ENCODE peak calls at places on chromosomes 5 and 9, in nine cellular contexts. Q is stomach, K is esophagus squamous epithelium, G is spleen, P is uterus, I is IMR-90, U is body of pancreas, E is HCT116, A is upper lobe of left lung. S is an unnamed sample.

GRCh38 chr5:145829708-145830361 is 5.3 kb downstream of the PRELID2 start:
- DNase-seq in P (no peak), A (no peak), Q (no peak), I (no peak), K (no peak), G (no peak), E (no peak), U (peak), S (no peak)

GRCh38 chr9:135582966-135583685 is 21.6 kb downstream of the PAEP start:
- DNase-seq in Q (peak), A (no peak), U (no peak), I (no peak), G (peak), E (no peak), K (no peak), P (no peak), S (no peak)

GRCh38 chr9:136840877-136841645 is 1.2 kb upstream of the AJM1 start:
- DNase-seq in G (no peak), U (peak), A (peak), I (peak), P (no peak), E (no peak), Q (peak), K (no peak), S (peak)

GRCh38 chr9:116288658-116289057 is 135.1 kb downstream of the PAPPA start:
- DNase-seq in K (no peak), P (no peak), I (peak), Q (no peak), E (no peak), U (no peak), A (no peak), G (no peak), S (no peak)

GRCh38 chr5:37638897-37639296 is 200.9 kb downstream of the GDNF start:
- DNase-seq in E (no peak), I (peak), U (no peak), G (no peak), Q (no peak), K (no peak), P (no peak), A (no peak), S (no peak)

GRCh38 chr5:98936948-98937715 is 8.3 kb upstream of the CHD1 start:
- DNase-seq in E (no peak), I (no peak), P (no peak), U (no peak), G (no peak), Q (no peak), A (no peak), K (no peak), S (no peak)

GRCh38 chr5:148998174-148998797 is 64.6 kb downstream of the SH3TC2 start:
- DNase-seq in A (no peak), U (peak), P (no peak), E (peak), Q (no peak), K (no peak), I (peak), G (no peak), S (no peak)

GRCh38 chr5:57895766-57896165 is 413.2 kb upstream of the ACTBL2 start:
- DNase-seq in Q (no peak), K (no peak), I (peak), P (no peak), G (no peak), U (no peak), E (no peak), A (no peak), S (no peak)

GRCh38 chr5:43034591-43034968 is 5.5 kb downstream of the ANXA2R start:
- DNase-seq in G (no peak), I (peak), U (no peak), K (no peak), Q (no peak), P (no peak), E (no peak), A (no peak), S (no peak)

GRCh38 chr5:62256161-62257017 is 49.6 kb upstream of the KIF2A start:
- DNase-seq in K (no peak), U (peak), E (no peak), P (no peak), I (no peak), G (no peak), Q (no peak), A (no peak), S (no peak)

GRCh38 chr5:130549884-130550552 is 615.0 kb downstream of the HINT1 start:
- DNase-seq in Q (no peak), K (no peak), G (no peak), I (no peak), U (peak), A (no peak), P (peak), E (peak), S (no peak)

GRCh38 chr5:6143523-6143922 is 234.8 kb downstream of the MED10 start:
- DNase-seq in G (no peak), I (no peak), Q (no peak), K (no peak), P (no peak), U (no peak), A (no peak), E (no peak), S (no peak)

GRCh38 chr5:177593511-177593910 is 1.5 kb downstream of the TMED9 start:
- DNase-seq in K (no peak), P (no peak), E (no peak), U (no peak), Q (no peak), A (no peak), G (peak), I (no peak), S (no peak)

GRCh38 chr9:69036319-69036718 is 767 bp downstream of the FXN start:
- DNase-seq in Q (no peak), P (no peak), A (no peak), K (no peak), U (peak), I (peak), E (no peak), G (no peak), S (peak)

GRCh38 chr5:140311011-140311467 is 8.1 kb upstream of the PFDN1 start:
- DNase-seq in A (no peak), I (peak), E (no peak), P (no peak), U (no peak), Q (no peak), G (no peak), K (no peak), S (no peak)

GRCh38 chr5:178137991-178138390 is 7.2 kb downstream of the RMND5B start:
- DNase-seq in K (no peak), I (no peak), A (peak), P (no peak), E (no peak), G (no peak), Q (no peak), U (no peak), S (no peak)

GRCh38 chr5:37722236-37723146 is 117.3 kb downstream of the GDNF start:
- DNase-seq in G (no peak), A (no peak), I (peak), E (peak), U (no peak), K (no peak), Q (no peak), P (no peak), S (no peak)

GRCh38 chr5:159953609-159954008 is 37.3 kb downstream of the ADRA1B start:
- DNase-seq in K (no peak), E (no peak), U (no peak), A (no peak), G (no peak), I (no peak), P (no peak), Q (no peak), S (no peak)

GRCh38 chr5:6435356-6435755 is 13.3 kb upstream of the UBE2QL1 start:
- DNase-seq in A (no peak), E (peak), U (no peak), Q (no peak), I (no peak), K (no peak), G (no peak), P (no peak), S (no peak)

GRCh38 chr5:176578391-176578808 is 29.3 kb downstream of the CDHR2 start:
- DNase-seq in E (peak), A (no peak), P (peak), Q (peak), K (no peak), I (peak), G (no peak), U (peak), S (peak)

GRCh38 chr5:113378081-113378480 is 56.7 kb downstream of the TSSK1B start:
- DNase-seq in U (no peak), K (no peak), E (no peak), I (no peak), A (no peak), Q (no peak), G (no peak), P (no peak), S (no peak)

GRCh38 chr9:100455470-100455869 is 17.5 kb upstream of the TMEFF1 start:
- DNase-seq in K (no peak), A (no peak), E (no peak), U (no peak), I (peak), Q (no peak), G (no peak), P (no peak), S (no peak)

GRCh38 chr5:16539169-16539666 is 73.6 kb upstream of the ZNF622 start:
- DNase-seq in Q (peak), G (no peak), I (peak), K (no peak), U (peak), E (no peak), P (peak), A (peak), S (peak)

GRCh38 chr5:152470167-152470566 is 65.1 kb upstream of the NMUR2 start:
- DNase-seq in E (no peak), U (no peak), Q (no peak), P (no peak), K (no peak), I (no peak), G (no peak), A (no peak), S (no peak)

GRCh38 chr9:111902396-111903147 is 6.0 kb downstream of the UGCG start:
- DNase-seq in P (no peak), E (no peak), A (no peak), G (no peak), Q (no peak), I (peak), U (no peak), K (no peak), S (no peak)

GRCh38 chr5:160787247-160787646 is 64.8 kb downstream of the ATP10B start:
- DNase-seq in K (no peak), Q (peak), U (peak), I (no peak), G (no peak), P (no peak), A (no peak), E (no peak), S (peak)

GRCh38 chr5:151008906-151009305 is 11.5 kb upstream of the GPX3 start:
- DNase-seq in P (no peak), Q (no peak), A (no peak), K (no peak), I (no peak), G (no peak), E (no peak), U (no peak), S (no peak)

GRCh38 chr9:33117306-33117705 is 40.8 kb upstream of the SMU1 start:
- DNase-seq in G (no peak), Q (no peak), A (no peak), K (no peak), I (no peak), U (no peak), P (no peak), E (no peak), S (no peak)

GRCh38 chr5:140043508-140043872 is 391 bp upstream of the NRG2 start:
- DNase-seq in E (no peak), K (no peak), G (no peak), A (no peak), U (peak), I (no peak), Q (no peak), P (no peak), S (no peak)

GRCh38 chr5:150642991-150643710 is 2.7 kb downstream of the SYNPO start:
- DNase-seq in P (no peak), I (no peak), Q (no peak), K (no peak), G (no peak), E (no peak), A (no peak), U (no peak), S (no peak)

GRCh38 chr5:74538206-74538661 is 102.3 kb downstream of the ENC1 start:
- DNase-seq in G (peak), E (no peak), Q (no peak), P (peak), I (peak), A (no peak), K (no peak), U (peak), S (peak)

GRCh38 chr5:122517091-122517490 is 205.1 kb downstream of the SNCAIP start:
- DNase-seq in A (no peak), U (no peak), K (no peak), E (no peak), G (no peak), P (no peak), Q (no peak), I (no peak), S (no peak)
- TF ChIP-seq POLR2A in A (no peak), U (no peak), K (no peak), E (no peak), G (no peak), P (no peak), Q (no peak), I (no peak), S (no peak)

GRCh38 chr5:134758504-134759341 is at the start of gene DDX46:
- DNase-seq in U (peak), K (peak), G (peak), Q (peak), I (peak), A (peak), E (peak), P (peak), S (peak)
- TF ChIP-seq POLR2A in U (peak), K (no peak), G (no peak), Q (no peak), I (peak), A (peak), E (peak), P (peak), S (peak)

DNA sequence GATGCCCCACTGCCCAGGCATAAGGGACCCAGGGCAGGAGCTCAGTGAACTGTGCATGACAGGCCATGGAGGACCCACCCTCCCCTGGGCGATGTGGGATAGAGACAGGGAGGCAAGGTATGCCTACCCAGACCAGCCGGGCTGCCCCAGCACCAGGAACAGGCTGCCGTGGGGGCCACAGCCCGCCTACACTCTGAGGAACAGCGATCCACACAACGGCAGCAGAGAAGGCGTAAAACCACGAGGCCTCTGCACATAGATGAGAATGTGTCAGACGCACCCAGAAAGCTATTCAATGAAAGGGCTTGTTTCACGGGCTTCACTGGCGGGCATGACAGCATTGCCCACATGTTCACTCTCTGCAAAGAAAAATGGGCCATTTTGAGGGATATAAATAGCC is 49.5 kb downstream of the SEMA4D start:
- DNase-seq in K (no peak), A (peak), P (no peak), E (no peak), I (no peak), G (peak), Q (no peak), U (no peak), S (no peak)
- TF ChIP-seq POLR2A in K (no peak), A (no peak), P (no peak), E (no peak), I (no peak), G (no peak), Q (no peak), U (no peak), S (no peak)

GRCh38 chr9:35829084-35829763 is at the start of gene TMEM8B:
- DNase-seq in P (peak), G (peak), U (peak), A (peak), E (peak), I (peak), K (peak), Q (peak), S (peak)
- TF ChIP-seq POLR2A in P (peak), G (no peak), U (peak), A (no peak), E (no peak), I (peak), K (no peak), Q (no peak), S (peak)

DNA sequence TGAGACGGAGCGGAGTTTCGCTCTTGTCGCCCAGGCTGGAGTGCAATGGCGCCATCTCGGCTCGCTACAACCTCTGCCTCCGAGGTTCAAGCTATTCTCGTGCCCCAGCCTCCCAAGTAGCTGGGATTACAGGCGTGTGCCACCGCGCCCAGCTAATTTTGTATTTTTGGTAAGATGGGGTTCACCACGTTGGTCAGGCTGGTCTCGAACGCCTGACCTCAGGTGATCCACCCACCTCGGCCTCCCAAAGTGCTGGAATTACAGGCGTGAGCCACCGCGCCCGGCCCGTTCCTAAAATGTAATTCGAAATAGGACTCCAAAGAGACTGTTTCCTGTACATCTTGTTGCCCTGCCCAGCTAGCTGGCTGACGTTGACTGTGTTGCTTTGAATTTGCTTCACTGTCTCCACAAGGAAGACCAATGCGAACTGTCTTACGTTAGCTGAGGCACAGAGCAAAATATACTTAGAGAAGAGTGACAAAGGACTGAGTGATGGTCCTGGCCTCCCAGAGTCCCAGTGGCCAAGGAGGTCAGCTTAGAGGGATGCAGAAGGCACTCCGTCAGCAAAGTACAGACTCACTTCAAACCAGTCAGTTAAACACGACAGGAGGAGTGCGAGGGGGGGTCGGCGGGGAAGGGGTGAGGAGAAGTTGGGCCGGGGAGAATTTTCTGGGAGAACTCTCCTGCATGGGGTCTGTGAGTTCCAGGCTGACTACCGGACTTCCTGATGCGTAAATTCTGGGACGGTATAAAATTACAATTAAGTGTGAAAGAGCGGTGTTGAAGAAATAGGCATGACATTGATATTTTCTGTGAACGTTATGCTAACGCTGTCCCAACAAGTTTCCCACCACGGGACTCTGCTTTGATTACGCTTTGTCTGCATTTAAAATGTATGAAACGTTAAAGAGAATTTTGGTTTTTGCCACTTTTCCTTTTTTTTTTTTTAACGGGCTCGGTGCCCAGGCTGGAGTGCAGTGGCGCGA is 6.8 kb upstream of the TRIM41 start:
- DNase-seq in G (no peak), E (no peak), U (no peak), Q (no peak), A (peak), K (no peak), P (no peak), I (no peak), S (no peak)
- TF ChIP-seq POLR2A in G (no peak), E (no peak), U (no peak), Q (no peak), A (no peak), K (no peak), P (no peak), I (no peak), S (no peak)

GRCh38 chr9:34992376-34992951 is 2.9 kb downstream of the DNAJB5 start:
- DNase-seq in P (peak), K (no peak), G (peak), U (peak), A (peak), E (peak), Q (no peak), I (peak), S (peak)
- TF ChIP-seq POLR2A in P (peak), K (no peak), G (no peak), U (no peak), A (no peak), E (no peak), Q (no peak), I (peak), S (no peak)

DNA sequence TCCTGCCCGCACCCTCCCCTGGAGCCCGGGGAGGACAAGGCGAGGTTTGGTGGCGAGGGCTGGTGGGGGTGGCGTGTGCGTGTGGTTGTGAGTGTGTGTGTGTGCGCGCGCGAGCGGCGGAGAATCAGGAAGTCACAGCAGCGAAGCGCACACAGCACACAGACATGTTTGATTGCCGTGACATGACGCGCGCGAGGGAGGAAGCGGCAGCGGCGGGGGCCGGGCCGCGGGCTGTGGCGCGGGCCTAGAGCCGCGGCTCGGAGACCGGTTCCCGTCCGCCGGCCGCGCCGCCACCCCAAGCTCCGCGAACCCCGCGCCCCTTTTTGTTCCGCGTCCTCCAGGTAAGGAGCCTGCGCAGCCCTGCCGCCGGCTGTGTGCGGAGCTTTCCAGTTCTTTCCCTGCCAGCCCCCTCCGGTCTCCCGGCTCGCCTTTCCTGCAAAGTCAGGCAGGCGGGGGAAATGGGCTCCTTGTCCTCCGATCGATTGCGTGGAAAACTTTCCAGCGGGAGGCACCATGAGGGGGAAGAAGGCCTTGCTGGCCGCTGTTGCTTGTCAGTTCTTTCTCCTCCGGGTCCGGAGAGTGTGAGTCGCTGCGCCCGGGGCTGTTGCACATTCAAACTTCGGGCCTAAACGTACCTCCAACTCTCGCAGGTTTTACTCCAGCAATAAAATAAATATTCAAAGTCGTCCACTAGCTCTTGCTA is 2.5 kb downstream of the SMARCA2 start:
- DNase-seq in A (peak), K (peak), U (peak), P (peak), G (peak), Q (peak), E (no peak), I (peak), S (peak)
- TF ChIP-seq POLR2A in A (peak), K (no peak), U (peak), P (peak), G (no peak), Q (no peak), E (no peak), I (no peak), S (peak)

S was measured in transverse colon.